ENCODE peak calls at places on chromosome 1, in ten cellular contexts. H is body of pancreas, R is tibial nerve, Q is fibroblast of pulmonary artery, T is astrocyte of the spinal cord, P is BJ, M is cardiac muscle cell, Y is right lobe of liver, V is activated B cell treated with CpG ODN at 0.5 μM for 24 hours, U is fibroblast of lung. I is an unnamed sample.

GRCh38 chr1:225652726-225653462 is at the start of gene ENAH:
- DNase-seq in V (peak; percentile 49), R (peak; percentile 66), U (peak; percentile 80), M (peak; percentile 91), P (no peak), T (peak; percentile 85), H (peak; percentile 89), Y (peak; percentile 78), Q (peak; percentile 85), I (no peak)

GRCh38 chr1:197393772-197394171 is 125.7 kb downstream of the CRB1 start:
- DNase-seq in P (no peak), H (no peak), R (no peak), V (no peak), T (no peak), M (no peak), Q (no peak), Y (no peak), U (no peak), I (no peak)

GRCh38 chr1:234725177-234726132 is 115.5 kb upstream of the IRF2BP2 start:
- DNase-seq in R (peak; percentile 40), M (no peak), T (peak; percentile 42), U (peak; percentile 25), P (no peak), H (peak; percentile 70), V (no peak), Y (no peak), Q (peak; percentile 43), I (no peak)

GRCh38 chr1:40923511-40924020 is 55.9 kb upstream of the CTPS1 start:
- DNase-seq in V (no peak), P (no peak), R (no peak), H (no peak), M (no peak), U (no peak), Q (no peak), Y (no peak), T (no peak), I (no peak)

GRCh38 chr1:12593621-12594066 is 24.4 kb downstream of the DHRS3 start:
- DNase-seq in M (no peak), P (peak; percentile 82), H (no peak), R (peak; percentile 58), T (no peak), Y (peak; percentile 71), Q (peak; percentile 72), V (no peak), U (no peak), I (no peak)

GRCh38 chr1:207868769-207869721 is 41.9 kb downstream of the CD34 start:
- DNase-seq in T (peak; percentile 67), U (peak; percentile 61), Y (peak; percentile 85), R (peak; percentile 69), P (no peak), M (peak; percentile 84), H (peak; percentile 85), V (peak; percentile 74), Q (peak; percentile 77), I (peak; percentile 78)

GRCh38 chr1:21232044-21232443 is 55.3 kb upstream of the EIF4G3 start:
- DNase-seq in U (peak; percentile 41), V (no peak), P (no peak), R (peak; percentile 69), T (peak; percentile 50), Q (peak; percentile 77), H (peak; percentile 63), M (peak; percentile 74), Y (no peak), I (no peak)

GRCh38 chr1:194227157-194227556 is 1040.7 kb upstream of the B3GALT2 start:
- DNase-seq in Q (no peak), U (peak; percentile 49), M (no peak), R (no peak), T (peak; percentile 2), P (no peak), Y (no peak), H (no peak), V (no peak), I (no peak)

GRCh38 chr1:101200513-101200912 is 36.3 kb upstream of the S1PR1 start:
- DNase-seq in H (no peak), M (no peak), V (no peak), Q (peak; percentile 93), Y (no peak), R (no peak), U (peak; percentile 94), P (peak; percentile 59), T (peak; percentile 82), I (no peak)

GRCh38 chr1:115833806-115834205 is 7.1 kb downstream of the NHLH2 start:
- DNase-seq in U (no peak), R (no peak), Q (no peak), P (no peak), T (no peak), V (no peak), M (no peak), H (no peak), Y (no peak), I (no peak)
- TF ChIP-seq CTCF in U (no peak), R (no peak), Q (no peak), P (no peak), T (no peak), V (no peak), M (no peak), H (no peak), Y (no peak), I (no peak)

GRCh38 chr1:3120994-3121393 is 52.0 kb downstream of the PRDM16 start:
- DNase-seq in Q (no peak), U (no peak), R (no peak), M (no peak), P (no peak), T (no peak), V (no peak), H (no peak), Y (no peak), I (no peak)

GRCh38 chr1:3117879-3118278 is 48.9 kb downstream of the PRDM16 start:
- DNase-seq in T (no peak), Y (no peak), V (no peak), M (no peak), U (no peak), H (no peak), R (no peak), P (no peak), Q (no peak), I (no peak)

GRCh38 chr1:3119061-3119460 is 50.1 kb downstream of the PRDM16 start:
- DNase-seq in R (no peak), U (no peak), M (no peak), H (no peak), P (no peak), T (no peak), V (no peak), Y (no peak), Q (no peak), I (no peak)

GRCh38 chr1:3121401-3122215 is 52.6 kb downstream of the PRDM16 start:
- DNase-seq in V (no peak), Q (no peak), T (no peak), M (no peak), H (no peak), Y (no peak), R (no peak), P (no peak), U (no peak), I (no peak)

DNA sequence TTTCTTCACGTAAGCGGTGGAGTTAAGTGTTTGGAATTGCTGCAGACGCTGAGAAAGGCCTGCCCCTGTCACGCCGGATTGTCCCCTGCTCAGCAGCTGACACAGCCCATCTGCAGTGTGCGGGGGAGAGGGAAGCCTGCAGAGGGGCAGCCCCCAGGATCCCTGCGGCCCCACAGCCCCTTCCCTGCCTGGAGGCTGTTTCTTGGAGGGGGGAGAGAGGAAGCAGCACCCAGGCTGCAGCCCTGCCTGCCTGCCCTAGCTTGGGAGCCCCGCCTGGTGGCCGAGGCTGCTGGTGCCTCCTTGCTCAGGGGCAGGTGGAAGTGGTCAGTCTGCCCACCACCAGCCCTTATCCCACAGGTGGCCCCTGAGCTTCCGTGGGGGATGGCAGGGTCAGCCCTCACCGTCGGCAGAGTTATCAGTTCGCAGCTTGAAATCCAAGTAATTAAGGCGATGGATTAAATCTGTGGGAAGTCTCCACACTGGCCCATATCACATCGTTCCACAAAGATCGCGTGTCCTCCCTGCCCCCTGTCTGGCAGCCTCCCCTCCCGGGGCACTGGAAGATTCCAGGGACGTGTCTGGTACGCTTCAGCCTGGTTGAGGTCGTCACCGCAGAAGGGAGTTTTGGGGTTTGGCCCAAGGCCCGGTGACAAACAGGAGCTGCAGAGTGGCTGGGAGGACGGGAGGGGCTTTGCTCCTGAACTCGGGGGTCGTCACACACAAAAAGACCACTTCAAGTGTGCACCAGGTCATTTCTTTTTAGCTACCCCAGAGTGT is 50.9 kb downstream of the PRDM16 start:
- DNase-seq in P (no peak), T (no peak), V (no peak), H (no peak), Q (no peak), Y (no peak), U (peak; percentile 51), R (no peak), M (no peak), I (no peak)
- TF ChIP-seq CTCF in P (no peak), T (no peak), V (no peak), H (no peak), Q (no peak), Y (no peak), U (no peak), R (peak; percentile 21), M (no peak), I (no peak)

DNA sequence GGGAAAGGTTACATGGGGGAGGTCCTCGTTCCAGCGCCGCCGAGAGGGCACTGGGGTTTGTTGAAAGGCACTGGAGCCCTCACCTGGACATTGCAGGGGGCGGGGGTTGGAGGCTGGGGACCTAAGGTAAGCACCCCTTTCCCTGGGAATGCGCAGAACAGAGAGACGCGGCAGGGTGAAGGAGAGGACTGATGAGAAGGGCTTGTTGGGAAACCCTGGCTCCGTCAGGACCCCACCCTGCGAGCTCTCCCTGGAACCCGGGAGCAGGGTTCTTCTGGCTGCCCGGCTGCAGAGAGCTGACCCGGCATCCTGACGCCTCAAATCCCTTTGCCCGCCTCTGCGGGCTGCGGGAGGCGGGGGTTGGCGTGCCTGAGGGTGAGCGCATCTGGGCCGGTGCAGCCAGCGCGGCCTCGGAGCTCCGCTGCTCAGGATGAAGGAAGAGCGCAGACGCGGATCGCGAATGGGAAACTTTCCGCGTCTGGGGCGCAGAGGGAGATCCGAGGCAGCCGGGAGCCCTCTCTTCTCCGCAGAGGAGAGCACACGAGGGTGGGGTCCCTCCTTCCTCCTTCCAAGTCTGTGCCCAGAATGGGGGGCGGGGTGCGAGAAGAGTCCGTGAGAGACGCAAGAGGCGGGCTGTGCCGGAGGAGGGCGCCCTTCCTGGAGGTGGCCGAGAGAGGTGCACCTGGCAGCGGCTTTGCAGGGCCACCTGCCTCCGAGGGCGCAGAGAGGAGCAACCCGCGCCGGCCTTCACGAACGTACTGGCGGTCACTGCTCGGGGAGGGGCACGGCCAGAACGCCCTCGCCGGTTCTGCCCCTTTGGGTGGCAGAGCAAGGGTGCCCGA is 2.4 kb downstream of the IGSF21 start:
- DNase-seq in P (no peak), Q (no peak), Y (peak; percentile 66), U (peak; percentile 4), R (peak; percentile 46), M (peak; percentile 36), V (no peak), T (no peak), H (peak; percentile 27), I (no peak)
- TF ChIP-seq CTCF in P (peak; percentile 4), Q (no peak), Y (peak; percentile 19), U (no peak), R (peak; percentile 14), M (no peak), V (no peak), T (no peak), H (no peak), I (no peak)

DNA sequence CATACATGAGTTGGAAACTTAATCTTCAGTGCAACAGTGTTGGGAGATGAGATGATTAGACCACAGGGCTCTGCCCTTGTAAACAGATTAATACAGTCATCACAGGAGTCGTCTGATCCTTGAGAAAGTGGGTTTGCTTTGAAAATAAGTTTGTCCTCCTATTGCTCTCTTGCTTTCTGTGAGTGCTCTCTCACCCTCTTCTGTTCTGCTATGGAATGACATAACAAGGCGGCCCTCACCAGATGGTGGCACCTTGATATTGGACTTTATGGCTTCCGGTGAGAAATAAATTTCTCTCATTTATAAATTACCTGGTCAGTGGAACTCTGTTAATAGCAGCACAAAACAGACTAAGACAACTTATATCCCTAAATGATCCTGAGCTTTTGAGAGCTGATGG is 353.6 kb downstream of the BRINP3 start:
- DNase-seq in Y (no peak), M (no peak), V (no peak), Q (no peak), R (no peak), T (no peak), U (no peak), P (no peak), H (no peak), I (no peak)
- TF ChIP-seq CTCF in Y (no peak), M (no peak), V (no peak), Q (no peak), R (no peak), T (no peak), U (no peak), P (no peak), H (no peak), I (no peak)